ENCODE peak calls at places on chromosomes 2 and 18, in four cellular contexts. V is HL-60, F is coronary artery, J is esophagus squamous epithelium. R is an unnamed sample.

GRCh38 chr2:200426754-200427153 is 83.1 kb downstream of the KCTD18 start:
- DNase-seq in V (no peak), F (no peak), J (no peak), R (no peak)

GRCh38 chr2:224412064-224412921 is 10.4 kb upstream of the FAM124B start:
- DNase-seq in V (no peak), F (no peak), J (no peak), R (no peak)

GRCh38 chr2:33069894-33070651 is 123.3 kb downstream of the LTBP1 start:
- DNase-seq in V (no peak), F (peak; percentile 91), J (no peak), R (no peak)

GRCh38 chr18:3350021-3350420 is 88.1 kb downstream of the MYL12B start:
- DNase-seq in V (no peak), F (no peak), J (no peak), R (no peak)

GRCh38 chr2:128413014-128413717 is 94.5 kb upstream of the HS6ST1 start:
- DNase-seq in V (no peak), F (peak; percentile 43), J (no peak), R (peak; percentile 30)

GRCh38 chr2:100413586-100413985 is 3.9 kb downstream of the CHST10 start:
- DNase-seq in V (no peak), F (no peak), J (no peak), R (no peak)

GRCh38 chr18:46917108-46917807 is at the start of the genes KATNAL2 and PIAS2:
- DNase-seq in V (peak; percentile 79), F (peak; percentile 77), J (no peak), R (peak; percentile 55)

GRCh38 chr2:199814084-199814844 is 36.7 kb downstream of the FTCDNL1 start:
- DNase-seq in V (no peak), F (no peak), J (no peak), R (no peak)

GRCh38 chr2:71545572-71546274 is 92.4 kb downstream of the DYSF start:
- DNase-seq in V (peak; percentile 37), F (no peak), J (no peak), R (peak; percentile 17)

GRCh38 chr2:17805166-17805565 is 11.1 kb upstream of the MSGN1 start:
- DNase-seq in V (no peak), F (no peak), J (no peak), R (no peak)

GRCh38 chr2:59691518-59692190 is 861.8 kb downstream of the BCL11A start:
- DNase-seq in V (no peak), F (no peak), J (no peak), R (no peak)

GRCh38 chr2:23803275-23803964 is 123.5 kb downstream of the ATAD2B start:
- DNase-seq in V (no peak), F (no peak), J (no peak), R (no peak)

GRCh38 chr18:8898990-8899389 is 193.6 kb downstream of the MTCL1 start:
- DNase-seq in V (no peak), F (no peak), J (no peak), R (no peak)

DNA sequence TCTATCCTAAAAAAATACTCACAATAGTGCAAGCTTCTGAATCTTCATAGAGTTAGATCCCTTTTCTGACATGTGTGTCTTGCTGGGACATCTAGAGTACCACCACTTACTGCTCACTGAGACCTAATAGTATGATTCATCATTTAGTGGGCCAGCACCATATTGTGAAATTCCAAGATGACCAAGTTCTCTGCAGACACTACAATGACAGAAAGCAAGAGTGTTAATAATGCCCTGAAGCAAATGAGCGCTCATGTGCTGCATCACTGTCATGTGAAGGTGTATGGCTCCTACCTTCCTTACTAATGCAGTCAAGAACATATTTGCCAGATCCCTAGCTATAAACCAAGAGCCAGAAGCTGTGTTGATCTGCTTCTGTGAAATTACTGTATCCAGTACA is 606.2 kb upstream of the NXPH2 start:
- DNase-seq in V (no peak), F (no peak), J (no peak), R (no peak)
- TF ChIP-seq CTCF in V (no peak), F (no peak), J (no peak), R (no peak)

DNA sequence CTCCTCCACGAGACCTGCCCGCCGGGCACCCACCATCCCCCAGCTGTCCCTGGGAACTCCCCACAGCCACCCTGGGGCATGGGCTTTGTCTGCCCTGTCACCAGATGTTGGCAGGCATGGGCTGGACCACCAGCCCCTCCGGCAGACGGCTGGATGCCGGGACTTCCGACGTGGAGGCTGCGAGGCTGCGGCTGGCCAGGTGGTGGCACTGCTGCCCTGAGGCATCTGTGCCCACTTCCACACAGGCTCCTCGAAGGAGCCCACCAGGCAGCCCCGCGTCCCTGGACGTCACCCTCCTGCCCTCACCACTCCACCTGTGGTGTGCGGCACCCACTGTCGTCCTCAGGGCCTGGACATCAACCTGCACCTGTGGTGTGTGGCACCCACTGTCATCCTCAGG is 319.9 kb upstream of the SALL3 start:
- DNase-seq in V (no peak), F (no peak), J (no peak), R (no peak)
- TF ChIP-seq CTCF in V (peak; percentile 40), F (no peak), J (no peak), R (peak; percentile 46)

GRCh38 chr2:109516445-109517117 is 97.2 kb downstream of the SEPTIN10 start:
- DNase-seq in V (no peak), F (no peak), J (no peak), R (no peak)
- TF ChIP-seq CTCF in V (peak; percentile 51), F (no peak), J (peak; percentile 54), R (peak; percentile 39)

GRCh38 chr2:206230060-206230890 is 44.2 kb upstream of the ZDBF2 start:
- DNase-seq in V (no peak), F (no peak), J (no peak), R (no peak)
- TF ChIP-seq CTCF in V (no peak), F (no peak), J (peak; percentile 24), R (no peak)

GRCh38 chr2:139946690-139947089 is 1166.5 kb upstream of the NXPH2 start:
- DNase-seq in V (no peak), F (no peak), J (no peak), R (no peak)
- TF ChIP-seq CTCF in V (peak; percentile 4), F (no peak), J (no peak), R (no peak)

DNA sequence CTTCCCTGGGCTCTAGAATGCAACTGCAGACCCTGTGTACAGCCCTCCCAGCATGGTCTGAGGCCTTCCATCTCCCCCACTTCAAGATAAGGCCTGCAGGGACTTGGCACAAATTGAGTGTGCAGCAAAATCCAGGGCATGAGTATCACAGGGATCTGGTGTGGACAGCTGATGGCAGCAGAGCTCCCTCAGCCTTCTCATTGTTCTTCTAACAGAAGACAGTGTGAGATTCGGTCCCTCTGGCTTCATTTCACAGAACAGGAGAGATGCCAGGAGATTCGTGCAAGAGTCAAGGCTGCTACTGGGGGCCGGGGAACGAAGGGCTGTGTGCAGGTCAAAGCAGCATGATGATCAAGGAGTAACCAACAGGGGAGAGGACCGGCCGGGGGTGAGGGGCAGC is 85.8 kb downstream of the UXS1 start:
- DNase-seq in V (no peak), F (no peak), J (no peak), R (no peak)
- TF ChIP-seq CTCF in V (no peak), F (no peak), J (no peak), R (no peak)

DNA sequence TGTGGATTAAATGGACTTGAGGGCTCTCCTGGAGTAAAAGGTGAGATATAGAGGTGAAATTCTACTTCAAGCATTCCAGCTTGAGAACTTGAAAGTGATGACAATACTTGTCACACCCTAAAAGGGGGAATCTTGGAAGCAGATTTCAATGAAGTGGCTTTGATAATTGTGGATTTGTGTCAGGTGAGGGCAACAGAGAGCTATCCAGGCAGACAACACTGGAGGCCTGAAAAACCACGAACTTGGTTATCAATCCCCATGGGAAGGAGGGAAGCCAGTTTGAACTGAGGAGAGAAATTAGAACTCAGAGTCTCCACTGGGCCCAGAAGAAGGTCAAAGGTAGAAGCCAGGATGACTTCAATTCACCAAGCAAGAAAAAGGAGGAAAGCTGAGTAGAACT is 263.9 kb downstream of the FIGN start:
- DNase-seq in V (no peak), F (no peak), J (no peak), R (no peak)
- TF ChIP-seq CTCF in V (no peak), F (no peak), J (no peak), R (no peak)

DNA sequence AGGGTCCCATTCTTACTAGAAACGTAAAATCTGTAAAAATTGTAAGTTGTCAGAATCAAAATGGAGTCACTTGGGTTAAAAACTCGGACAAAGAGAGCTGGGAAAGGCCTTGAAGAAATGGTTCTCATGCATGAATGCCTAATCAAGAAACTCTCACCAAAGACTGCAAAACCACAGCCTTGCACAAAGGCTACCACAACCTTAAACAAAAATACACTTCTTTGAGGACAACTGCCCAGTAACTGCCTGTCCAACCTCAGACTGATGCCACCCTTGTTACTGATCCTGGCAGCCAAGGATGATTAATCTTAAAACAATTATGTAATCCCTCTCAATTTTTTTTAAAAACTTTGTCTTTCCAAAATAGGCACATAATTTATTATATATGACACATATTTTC is 299.3 kb downstream of the CCDC85A start:
- DNase-seq in V (no peak), F (no peak), J (no peak), R (no peak)
- TF ChIP-seq CTCF in V (no peak), F (no peak), J (no peak), R (no peak)

DNA sequence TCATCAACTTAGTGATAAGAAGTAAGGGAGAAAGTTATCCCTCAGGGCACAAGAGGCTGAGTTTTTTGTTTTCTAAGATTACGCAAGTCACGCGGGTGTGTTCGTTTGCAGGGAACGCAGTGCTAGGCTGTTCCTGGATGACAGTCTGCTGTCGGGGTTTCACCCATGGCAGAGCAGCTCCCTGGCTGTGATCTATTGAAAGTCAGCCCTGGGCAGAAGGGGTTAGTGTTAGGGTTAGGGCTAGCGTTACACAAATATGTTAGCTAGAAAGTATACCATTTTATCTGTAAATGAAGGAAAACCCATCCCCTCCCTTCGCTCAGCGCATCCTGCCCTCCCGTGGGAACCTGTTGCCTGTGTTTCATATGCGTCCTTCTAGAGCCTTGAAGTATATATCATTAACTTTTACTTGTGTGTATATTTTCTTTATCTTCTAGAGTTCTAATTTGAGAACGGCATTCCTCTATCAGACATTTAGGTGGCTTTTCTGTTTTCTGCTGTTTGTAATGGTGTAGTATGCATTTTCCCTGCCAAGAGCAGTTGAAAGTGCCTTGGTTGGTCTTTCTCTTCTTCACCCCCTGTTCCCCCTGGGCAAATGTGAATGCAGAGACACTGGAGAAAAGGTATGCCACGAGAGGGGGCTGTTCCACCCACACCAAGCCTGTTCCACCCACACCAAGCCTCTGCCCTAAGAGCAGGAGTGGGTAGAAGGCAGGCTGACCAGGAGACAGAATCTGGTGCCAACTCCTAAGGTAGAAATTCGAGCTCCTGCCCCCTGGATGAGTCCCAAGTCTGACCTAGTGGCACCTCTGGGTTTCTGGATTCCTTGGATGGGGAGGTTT is 47.0 kb downstream of the ARMC9 start:
- DNase-seq in V (no peak), F (no peak), J (no peak), R (no peak)
- TF ChIP-seq CTCF in V (no peak), F (no peak), J (no peak), R (no peak)

R was measured in CD14-positive monocyte.